ENCODE peak calls at places on chromosomes 7 and 10, in four cellular contexts. J is PC-9, P is HCEC 1CT, T is transverse colon. B is an unnamed sample.

GRCh38 chr7:158811461-158811860 is 17.8 kb downstream of the ESYT2 start:
- DNase-seq in J (peak; percentile 82), P (peak; percentile 54), T (no peak), B (no peak)

GRCh38 chr7:17297243-17297642 is 1.2 kb upstream of the AHR start:
- DNase-seq in J (no peak), P (no peak), T (no peak), B (no peak)

GRCh38 chr7:1974714-1975113 is 258.0 kb downstream of the MAD1L1 start:
- DNase-seq in J (no peak), P (no peak), T (no peak), B (no peak)

GRCh38 chr10:88288621-88289059 is 294.5 kb downstream of the RNLS start:
- DNase-seq in J (no peak), P (no peak), T (no peak), B (no peak)

GRCh38 chr7:107090452-107090851 is 45.9 kb downstream of the PRKAR2B start:
- DNase-seq in J (no peak), P (no peak), T (no peak), B (no peak)

GRCh38 chr10:45063605-45064231 is 63.0 kb downstream of the ZNF22 start:
- DNase-seq in J (no peak), P (no peak), T (no peak), B (no peak)

GRCh38 chr10:97577701-97578100 is 5.1 kb downstream of the ANKRD2 start:
- DNase-seq in J (no peak), P (no peak), T (no peak), B (no peak)

GRCh38 chr7:102272917-102273748 is 13.5 kb upstream of the SH2B2 start:
- DNase-seq in J (no peak), P (no peak), T (no peak), B (no peak)

GRCh38 chr10:97011397-97011796 is 174.4 kb downstream of the SLIT1 start:
- DNase-seq in J (no peak), P (no peak), T (no peak), B (no peak)

GRCh38 chr7:141551080-141551772 is at the start of gene AGK:
- DNase-seq in J (peak; percentile 48), P (peak; percentile 80), T (peak; percentile 69), B (peak; percentile 79)

GRCh38 chr7:134693256-134693655 is 46.6 kb downstream of the BPGM start:
- DNase-seq in J (no peak), P (peak; percentile 89), T (no peak), B (peak; percentile 82)

GRCh38 chr7:19118896-19119301 is 1.5 kb upstream of the TWIST1 start:
- DNase-seq in J (no peak), P (no peak), T (no peak), B (no peak)

GRCh38 chr7:17142831-17143541 is 155.5 kb upstream of the AHR start:
- DNase-seq in J (peak; percentile 33), P (peak; percentile 34), T (no peak), B (no peak)

GRCh38 chr10:62587011-62587410 is 212.8 kb downstream of the ZNF365 start:
- DNase-seq in J (no peak), P (no peak), T (no peak), B (no peak)

GRCh38 chr7:51224811-51225581 is 91.6 kb downstream of the COBL start:
- DNase-seq in J (peak; percentile 72), P (no peak), T (peak; percentile 85), B (no peak)

GRCh38 chr7:103944230-103944900 is 45.1 kb downstream of the RELN start:
- DNase-seq in J (no peak), P (no peak), T (no peak), B (no peak)

GRCh38 chr10:28788767-28789166 is 111.4 kb downstream of the BAMBI start:
- DNase-seq in J (no peak), P (no peak), T (no peak), B (no peak)

GRCh38 chr7:97457054-97457453 is 274.8 kb upstream of the TAC1 start:
- DNase-seq in J (no peak), P (no peak), T (no peak), B (no peak)

B was measured in SJSA1.